ENCODE peak calls at places on chromosomes 2 and 18, in nine cellular contexts. Y is HuH-7.5; D is head of caudate nucleus; B is cardiac fibroblast; U is GM10248; H is cardiac muscle cell; M is body of pancreas; F is activated T-cell treated with anti-CD3 and anti-CD28 coated beads, Interleukin-2, amount 50 U/mL, for 48 hours; O is GM20000. G is an unnamed sample.

GRCh38 chr2:54664238-54664786 is 59.1 kb upstream of the EML6 start:
- DNase-seq in H (no peak), B (no peak), O (no peak), Y (no peak), M (no peak), F (no peak), U (no peak), D (no peak), G (no peak)

GRCh38 chr2:127082974-127083373 is 24.0 kb downstream of the BIN1 start:
- DNase-seq in D (no peak), Y (no peak), U (no peak), M (peak), B (peak), H (peak), F (no peak), O (no peak), G (no peak)

GRCh38 chr2:226673314-226673723 is 126.3 kb downstream of the IRS1 start:
- DNase-seq in U (no peak), B (peak), M (no peak), Y (no peak), O (no peak), F (no peak), H (peak), D (no peak), G (no peak)

GRCh38 chr2:3348771-3349170 is 28.8 kb downstream of the EIPR1 start:
- DNase-seq in B (no peak), O (no peak), D (peak), H (no peak), U (no peak), Y (no peak), M (peak), F (no peak), G (no peak)

GRCh38 chr2:197674546-197674945 is 841 bp downstream of the RFTN2 start:
- DNase-seq in H (peak), O (no peak), D (peak), B (no peak), Y (no peak), U (no peak), F (no peak), M (no peak), G (no peak)

GRCh38 chr2:129887688-129888266 is 91.7 kb upstream of the RAB6C start:
- DNase-seq in F (no peak), O (no peak), M (no peak), D (no peak), H (no peak), B (no peak), Y (no peak), U (no peak), G (no peak)

GRCh38 chr2:218024336-218024735 is 21.5 kb upstream of the TNS1 start:
- DNase-seq in D (no peak), U (no peak), B (no peak), O (no peak), M (no peak), F (no peak), Y (no peak), H (no peak), G (no peak)

GRCh38 chr2:62055724-62056336 is 140.1 kb upstream of the B3GNT2 start:
- DNase-seq in B (peak), D (no peak), U (no peak), F (no peak), M (no peak), H (no peak), Y (no peak), O (no peak), G (no peak)

GRCh38 chr2:166984797-166985196 is 96.5 kb downstream of the XIRP2 start:
- DNase-seq in D (no peak), U (no peak), F (no peak), B (no peak), O (no peak), Y (no peak), H (no peak), M (no peak), G (no peak)

GRCh38 chr2:190999058-190999457 is 14.9 kb downstream of the STAT1 start:
- DNase-seq in D (no peak), M (no peak), H (no peak), U (no peak), B (no peak), F (peak), Y (no peak), O (no peak), G (no peak)

GRCh38 chr2:201942525-201942924 is 91.1 kb upstream of the FZD7 start:
- DNase-seq in U (no peak), Y (no peak), O (no peak), F (no peak), M (no peak), D (no peak), H (no peak), B (no peak), G (no peak)

GRCh38 chr2:236680461-236680860 is 110.8 kb downstream of the ACKR3 start:
- DNase-seq in F (no peak), O (no peak), U (no peak), M (no peak), H (no peak), B (no peak), Y (no peak), D (no peak), G (no peak)

GRCh38 chr2:179749210-179749609 is 112.2 kb downstream of the ZNF385B start:
- DNase-seq in O (no peak), D (no peak), Y (no peak), M (no peak), U (no peak), H (peak), F (no peak), B (peak), G (no peak)

GRCh38 chr18:36389027-36389426 is 91.5 kb downstream of the FHOD3 start:
- DNase-seq in U (no peak), O (no peak), Y (no peak), H (no peak), D (no peak), M (no peak), B (no peak), F (no peak), G (no peak)

GRCh38 chr2:25043241-25043867 is 1.5 kb downstream of the EFR3B start:
- DNase-seq in B (peak), H (peak), M (no peak), U (no peak), F (peak), Y (no peak), O (peak), D (peak), G (peak)

GRCh38 chr18:67199993-67200617 is 316.4 kb downstream of the DSEL start:
- DNase-seq in O (peak), M (no peak), U (peak), Y (peak), F (no peak), B (peak), D (no peak), H (peak), G (no peak)